ENCODE peak calls at places on chromosomes 11 and 22, in ten cellular contexts. E, C, T, N, S, P, B, Q, F and D are unnamed samples.

GRCh38 chr11:104148074-104148473 is 15.9 kb downstream of the PDGFD start:
- DNase-seq in E (no peak), C (no peak), T (no peak), N (no peak), S (no peak), P (no peak), B (no peak), Q (no peak), F (no peak), D (no peak)

GRCh38 chr11:131893103-131893502 is 522.7 kb downstream of the NTM start:
- DNase-seq in E (no peak), C (no peak), T (peak; percentile 83), N (no peak), S (no peak), P (no peak), B (no peak), Q (no peak), F (no peak), D (no peak)

GRCh38 chr11:126949066-126949945 is 51.3 kb downstream of the KIRREL3 start:
- DNase-seq in E (no peak), C (no peak), T (no peak), N (no peak), S (no peak), P (no peak), B (no peak), Q (no peak), F (no peak), D (no peak)

GRCh38 chr22:43085658-43086606 is 3.3 kb downstream of the TTLL1 start:
- DNase-seq in E (no peak), C (peak; percentile 39), T (peak; percentile 40), N (no peak), S (peak; percentile 43), P (no peak), B (no peak), Q (no peak), F (no peak), D (no peak)

GRCh38 chr11:26507229-26507628 is 64.8 kb downstream of the MUC15 start:
- DNase-seq in E (no peak), C (no peak), T (no peak), N (no peak), S (no peak), P (no peak), B (no peak), Q (no peak), F (no peak), D (no peak)

GRCh38 chr11:30281476-30282288 is 41.2 kb upstream of the ARL14EP start:
- DNase-seq in E (no peak), C (no peak), T (no peak), N (no peak), S (no peak), P (no peak), B (no peak), Q (no peak), F (no peak), D (no peak)

GRCh38 chr22:43185860-43186261 is 1.1 kb downstream of the TTLL12 start:
- DNase-seq in E (peak; percentile 87), C (no peak), T (no peak), N (peak; percentile 45), S (peak; percentile 62), P (no peak), B (peak; percentile 82), Q (no peak), F (no peak), D (no peak)

GRCh38 chr11:134866215-134866614 is 454.2 kb upstream of the B3GAT1 start:
- DNase-seq in E (no peak), C (no peak), T (no peak), N (no peak), S (no peak), P (no peak), B (no peak), Q (no peak), F (no peak), D (no peak)

GRCh38 chr11:117281159-117281558 is 10.0 kb upstream of the BACE1-AS start:
- DNase-seq in E (no peak), C (no peak), T (no peak), N (no peak), S (no peak), P (no peak), B (peak; percentile 39), Q (no peak), F (no peak), D (no peak)

GRCh38 chr22:41598081-41598480 is 8.4 kb upstream of the PMM1 start:
- DNase-seq in E (no peak), C (no peak), T (no peak), N (no peak), S (no peak), P (no peak), B (no peak), Q (no peak), F (no peak), D (no peak)
- TF ChIP-seq POLR2AphosphoS5 in E (no peak), C (no peak), T (no peak), N (no peak), S (no peak), P (no peak), B (no peak), Q (no peak), F (no peak), D (no peak)

DNA sequence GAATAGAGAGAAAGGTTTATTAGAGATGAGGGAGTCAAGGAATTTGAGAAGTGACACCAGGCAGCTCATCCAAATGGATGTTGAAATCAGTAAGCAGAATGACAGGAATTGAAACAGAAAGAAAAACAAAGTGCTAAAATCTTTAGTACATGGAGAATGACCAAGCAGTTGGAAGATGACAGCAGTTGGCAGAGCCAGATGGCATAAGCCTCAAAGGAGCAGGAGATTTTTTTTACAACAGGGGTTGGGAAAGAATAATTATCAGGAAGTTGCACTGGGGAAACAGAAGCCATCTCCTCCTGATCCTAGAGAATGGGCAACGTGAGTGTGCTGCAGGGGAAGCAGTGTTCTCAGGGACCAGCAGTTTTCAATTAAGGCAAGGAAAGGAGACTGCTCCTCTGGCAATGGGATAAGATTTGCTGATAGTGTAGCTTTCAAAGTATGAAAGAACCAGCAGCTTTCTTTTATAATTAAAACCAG is 28.9 kb downstream of the RAB39A start:
- DNase-seq in E (no peak), C (no peak), T (peak; percentile 11), N (no peak), S (no peak), P (no peak), B (no peak), Q (no peak), F (no peak), D (peak; percentile 60)
- TF ChIP-seq EP300 in E (no peak), C (no peak), T (no peak), N (no peak), S (no peak), P (no peak), B (no peak), Q (no peak), F (no peak), D (no peak)

GRCh38 chr11:68893282-68893681 is 10.3 kb downstream of the MRPL21 start:
- DNase-seq in E (no peak), C (no peak), T (no peak), N (no peak), S (no peak), P (no peak), B (no peak), Q (no peak), F (no peak), D (no peak)

GRCh38 chr11:68892576-68892975 is 11.1 kb downstream of the MRPL21 start:
- DNase-seq in E (no peak), C (peak; percentile 62), T (no peak), N (no peak), S (no peak), P (no peak), B (no peak), Q (no peak), F (no peak), D (no peak)

GRCh38 chr11:68891356-68891948 is 12.2 kb downstream of the MRPL21 start:
- DNase-seq in E (no peak), C (peak; percentile 70), T (no peak), N (no peak), S (no peak), P (no peak), B (no peak), Q (no peak), F (no peak), D (no peak)

GRCh38 chr11:68890490-68891231 is 13.0 kb downstream of the MRPL21 start:
- DNase-seq in E (peak; percentile 84), C (peak; percentile 85), T (no peak), N (no peak), S (peak; percentile 28), P (no peak), B (peak; percentile 92), Q (peak; percentile 93), F (no peak), D (peak; percentile 94)

GRCh38 chr11:68889948-68890446 is 13.6 kb downstream of the MRPL21 start:
- DNase-seq in E (no peak), C (peak; percentile 83), T (no peak), N (no peak), S (peak; percentile 30), P (peak; percentile 61), B (peak; percentile 78), Q (no peak), F (peak; percentile 84), D (no peak)
- TF ChIP-seq CTCF in E (no peak), C (no peak), T (no peak), N (peak; percentile 55), S (no peak), P (peak; percentile 43), B (no peak), Q (peak; percentile 49), F (peak; percentile 74), D (peak; percentile 9)

DNA sequence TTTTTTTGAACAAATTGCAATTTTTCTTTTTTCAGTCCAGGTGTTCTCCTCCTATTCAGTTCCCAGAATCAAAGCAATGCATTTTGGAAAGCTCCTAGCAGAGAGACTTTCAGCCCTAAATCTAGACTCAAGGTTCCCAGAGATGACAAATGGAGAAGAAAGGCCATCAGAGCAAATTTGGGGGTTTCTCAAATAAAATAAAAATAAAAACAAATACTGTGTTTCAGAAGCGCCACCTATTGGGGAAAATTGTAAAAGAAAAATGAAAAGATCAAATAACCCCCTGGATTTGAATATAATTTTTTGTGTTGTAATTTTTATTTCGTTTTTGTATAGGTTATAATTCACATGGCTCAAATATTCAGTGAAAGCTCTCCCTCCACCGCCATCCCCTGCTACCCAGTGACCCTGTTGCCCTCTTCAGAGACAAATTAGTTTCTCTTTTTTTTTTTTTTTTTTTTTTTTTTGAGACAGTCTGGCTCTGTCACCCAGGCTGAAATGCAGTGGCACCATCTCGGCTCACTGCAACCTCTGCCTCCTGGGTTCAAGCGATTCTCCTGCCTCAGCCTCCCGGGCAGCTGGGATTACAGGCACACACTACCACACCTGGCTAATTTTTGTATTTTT is 6.2 kb upstream of the UBE4A start:
- DNase-seq in E (no peak), C (no peak), T (no peak), N (no peak), S (no peak), P (no peak), B (no peak), Q (no peak), F (no peak), D (no peak)
- TF ChIP-seq POLR2AphosphoS5 in E (no peak), C (no peak), T (no peak), N (no peak), S (no peak), P (no peak), B (no peak), Q (no peak), F (no peak), D (no peak)